ENCODE peak calls at places on chromosome 3, in nine cellular contexts. H is IMR-90, Q is adrenal gland, Z is uterus, D is lower leg skin, Y is ovary, K is body of pancreas, R is H54, E is Peyer's patch. C is an unnamed sample.

GRCh38 chr3:36911990-36912804 is 32.7 kb downstream of the TRANK1 start:
- DNase-seq in H (peak; percentile 94), Q (no peak), Z (no peak), D (peak; percentile 46), Y (no peak), K (no peak), R (peak; percentile 46), E (peak; percentile 40), C (peak; percentile 47)

GRCh38 chr3:127172211-127172610 is 20.7 kb upstream of the PRR23E start:
- DNase-seq in H (no peak), Q (no peak), Z (no peak), D (peak; percentile 57), Y (no peak), K (no peak), R (no peak), E (peak; percentile 6), C (no peak)

GRCh38 chr3:9747267-9747666 is 2.5 kb upstream of the OGG1 start:
- DNase-seq in H (peak; percentile 52), Q (peak; percentile 35), Z (no peak), D (no peak), Y (no peak), K (no peak), R (peak; percentile 74), E (no peak), C (no peak)

GRCh38 chr3:47265725-47266480 is 16.7 kb downstream of the KIF9 start:
- DNase-seq in H (peak; percentile 18), Q (no peak), Z (no peak), D (no peak), Y (no peak), K (no peak), R (no peak), E (no peak), C (no peak)

GRCh38 chr3:15475161-15475560 is 46.3 kb downstream of the COLQ start:
- DNase-seq in H (no peak), Q (no peak), Z (no peak), D (no peak), Y (no peak), K (no peak), R (no peak), E (no peak), C (no peak)

GRCh38 chr3:32310918-32311839 is 72.7 kb downstream of the CMTM8 start:
- DNase-seq in H (no peak), Q (peak; percentile 49), Z (no peak), D (no peak), Y (no peak), K (no peak), R (no peak), E (peak; percentile 1), C (no peak)

GRCh38 chr3:161273589-161274218 is 52.6 kb downstream of the NMD3 start:
- DNase-seq in H (peak; percentile 52), Q (no peak), Z (no peak), D (no peak), Y (no peak), K (peak; percentile 26), R (no peak), E (no peak), C (peak; percentile 69)

GRCh38 chr3:135965506-135966348 is at the start of gene PPP2R3A:
- DNase-seq in H (peak; percentile 80), Q (peak; percentile 89), Z (peak; percentile 85), D (peak; percentile 96), Y (peak; percentile 89), K (peak; percentile 87), R (peak; percentile 67), E (peak; percentile 36), C (peak; percentile 86)

GRCh38 chr3:194315965-194316361 is 35.2 kb downstream of the CPN2 start:
- DNase-seq in H (no peak), Q (no peak), Z (no peak), D (no peak), Y (peak; percentile 61), K (no peak), R (no peak), E (no peak), C (no peak)

GRCh38 chr3:194313642-194314430 is 37.3 kb downstream of the CPN2 start:
- DNase-seq in H (no peak), Q (peak; percentile 73), Z (peak; percentile 89), D (peak; percentile 96), Y (peak; percentile 92), K (peak; percentile 44), R (no peak), E (no peak), C (no peak)

GRCh38 chr3:194316918-194317317 is 34.2 kb downstream of the CPN2 start:
- DNase-seq in H (no peak), Q (no peak), Z (no peak), D (no peak), Y (no peak), K (no peak), R (no peak), E (no peak), C (no peak)

GRCh38 chr3:194314669-194315068 is 36.5 kb downstream of the CPN2 start:
- DNase-seq in H (no peak), Q (no peak), Z (peak; percentile 39), D (no peak), Y (no peak), K (no peak), R (no peak), E (no peak), C (no peak)

GRCh38 chr3:194315088-194315964 is 35.8 kb downstream of the CPN2 start:
- DNase-seq in H (peak; percentile 63), Q (peak; percentile 82), Z (peak; percentile 91), D (peak; percentile 97), Y (peak; percentile 94), K (peak; percentile 83), R (peak; percentile 92), E (peak; percentile 68), C (peak; percentile 79)
- TF ChIP-seq POLR2A in H (peak; percentile 67), Q (peak; percentile 27), Z (peak; percentile 43), D (no peak), Y (peak; percentile 21), K (no peak), R (no peak), E (no peak), C (no peak)

DNA sequence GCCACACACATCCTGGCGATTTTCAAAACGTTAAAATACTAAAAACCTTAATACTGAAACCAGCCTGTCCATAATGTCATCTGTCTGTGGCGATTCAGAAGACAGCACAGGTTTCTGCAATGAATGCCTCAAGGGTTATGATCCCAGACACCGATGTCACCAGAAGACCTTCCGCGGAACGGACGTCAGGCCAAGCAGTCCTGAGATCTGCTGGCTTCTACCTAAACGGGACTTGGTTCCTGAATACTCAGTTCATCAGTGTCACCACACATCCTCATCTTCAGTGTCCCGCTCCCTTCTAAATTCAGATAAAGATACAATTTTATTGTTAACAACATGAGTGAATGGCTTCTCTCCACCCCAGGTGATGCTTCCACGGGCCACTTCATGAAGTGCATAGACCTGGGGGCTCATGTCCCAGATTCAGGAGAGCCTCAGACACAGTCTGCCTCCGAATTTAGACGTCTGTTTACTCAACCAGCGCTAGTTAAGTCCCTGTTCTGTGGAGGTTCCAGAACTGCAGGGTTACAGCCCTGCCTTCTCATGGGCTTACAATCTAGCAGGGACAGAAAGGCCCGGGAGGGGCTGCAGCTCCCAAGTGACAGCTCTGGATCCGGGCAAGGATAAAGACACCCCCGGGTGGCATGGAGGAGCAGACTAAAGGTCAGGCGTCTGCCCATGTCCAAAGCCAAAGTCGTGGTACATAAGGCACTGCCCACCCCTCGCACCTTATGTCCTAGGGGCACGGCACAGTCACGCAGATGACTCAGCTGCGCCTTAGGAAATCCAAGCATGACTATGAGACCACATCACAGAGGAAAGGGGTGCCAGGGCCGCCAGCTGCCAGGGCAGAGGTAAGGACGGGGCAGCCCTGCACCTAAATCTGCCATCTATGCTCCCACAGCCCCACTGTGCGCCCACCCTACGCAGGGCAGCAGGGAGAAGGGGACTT is 75.9 kb downstream of the VGLL4 start:
- DNase-seq in H (peak; percentile 84), Q (peak; percentile 85), Z (no peak), D (peak; percentile 90), Y (no peak), K (no peak), R (peak; percentile 91), E (no peak), C (no peak)
- TF ChIP-seq POLR2A in H (no peak), Q (no peak), Z (no peak), D (no peak), Y (no peak), K (no peak), R (no peak), E (no peak), C (no peak)

GRCh38 chr3:58332575-58333179 is at the start of gene PXK:
- DNase-seq in H (peak; percentile 70), Q (peak; percentile 68), Z (peak; percentile 74), D (peak; percentile 95), Y (peak; percentile 79), K (peak; percentile 79), R (peak; percentile 65), E (peak; percentile 82), C (peak; percentile 88)
- TF ChIP-seq POLR2A in H (peak; percentile 32), Q (peak; percentile 55), Z (peak; percentile 77), D (no peak), Y (peak; percentile 49), K (peak; percentile 18), R (no peak), E (peak; percentile 10), C (peak; percentile 36)

DNA sequence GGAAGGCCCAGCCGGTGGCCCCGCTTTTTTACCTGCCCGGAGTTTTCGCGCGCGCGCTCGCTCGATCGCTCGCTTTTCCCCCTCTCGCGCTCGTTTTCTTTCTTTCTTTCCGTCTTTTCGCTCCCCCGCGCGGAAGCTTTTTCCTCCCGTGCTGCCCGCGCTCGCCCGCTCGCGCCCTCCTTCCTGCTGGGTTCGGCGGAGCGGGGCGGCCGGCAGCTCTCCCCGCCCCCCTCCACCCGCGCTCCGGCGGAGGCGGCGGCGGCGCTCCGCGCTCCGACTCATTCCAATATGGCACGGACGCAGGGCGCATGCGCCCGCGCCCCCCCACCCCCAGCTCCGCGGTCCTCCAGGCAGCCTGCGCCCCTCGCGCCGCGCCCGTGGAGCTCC is at the start of gene SFMBT1:
- DNase-seq in H (peak; percentile 49), Q (peak; percentile 59), Z (peak; percentile 57), D (peak; percentile 91), Y (peak; percentile 65), K (peak; percentile 77), R (peak; percentile 86), E (peak; percentile 65), C (peak; percentile 87)
- TF ChIP-seq POLR2A in H (no peak), Q (peak; percentile 27), Z (no peak), D (no peak), Y (no peak), K (peak; percentile 33), R (peak; percentile 59), E (no peak), C (peak; percentile 36)

C was measured in erythroblast.